ENCODE peak calls at places on chromosomes 6 and 20, in six cellular contexts. One of them, this sample, is unnamed.

GRCh38 chr6:159163901-159164370 is 5.3 kb upstream of the FNDC1 start:
- DNase-seq in neuronal stem cell: no peak
- DNase-seq in H9: no peak
- DNase-seq in mesenchymal stem cell: no peak
- DNase-seq in IMR-90: peak
- DNase-seq in H1: no peak
- DNase-seq in this sample: no peak

GRCh38 chr6:149471801-149472200 is 13.0 kb downstream of the ZC3H12D start:
- DNase-seq in neuronal stem cell: no peak
- DNase-seq in H9: no peak
- DNase-seq in mesenchymal stem cell: no peak
- DNase-seq in IMR-90: no peak
- DNase-seq in H1: no peak
- DNase-seq in this sample: no peak

GRCh38 chr20:31652917-31653385 is 15.2 kb downstream of the COX4I2 start:
- DNase-seq in neuronal stem cell: no peak
- DNase-seq in H9: no peak
- DNase-seq in mesenchymal stem cell: no peak
- DNase-seq in IMR-90: peak
- DNase-seq in H1: no peak
- DNase-seq in this sample: no peak

GRCh38 chr6:156775717-156776116 is 1.5 kb upstream of the ARID1B start:
- DNase-seq in neuronal stem cell: no peak
- DNase-seq in H9: no peak
- DNase-seq in mesenchymal stem cell: no peak
- DNase-seq in IMR-90: no peak
- DNase-seq in H1: no peak
- DNase-seq in this sample: no peak

GRCh38 chr6:165663283-165663735 is 268 bp upstream of the PDE10A start:
- DNase-seq in neuronal stem cell: peak
- DNase-seq in H9: peak
- DNase-seq in mesenchymal stem cell: peak
- DNase-seq in IMR-90: peak
- DNase-seq in H1: peak
- DNase-seq in this sample: peak

GRCh38 chr20:21074605-21075336 is 31.4 kb downstream of the LINC00237 start:
- DNase-seq in neuronal stem cell: no peak
- DNase-seq in H9: no peak
- DNase-seq in mesenchymal stem cell: no peak
- DNase-seq in IMR-90: no peak
- DNase-seq in H1: no peak
- DNase-seq in this sample: no peak

GRCh38 chr6:140956567-140957306 is 1176.0 kb upstream of the GJE1 start:
- DNase-seq in neuronal stem cell: no peak
- DNase-seq in H9: no peak
- DNase-seq in mesenchymal stem cell: peak
- DNase-seq in IMR-90: peak
- DNase-seq in H1: no peak
- DNase-seq in this sample: no peak

GRCh38 chr20:15937179-15937578 is 636.1 kb downstream of the KIF16B start:
- DNase-seq in neuronal stem cell: peak
- DNase-seq in H9: no peak
- DNase-seq in mesenchymal stem cell: no peak
- DNase-seq in IMR-90: no peak
- DNase-seq in H1: no peak
- DNase-seq in this sample: no peak

GRCh38 chr6:32108727-32109113 is 418 bp downstream of the TNXB start:
- DNase-seq in neuronal stem cell: no peak
- DNase-seq in H9: no peak
- DNase-seq in mesenchymal stem cell: no peak
- DNase-seq in IMR-90: no peak
- DNase-seq in H1: no peak
- DNase-seq in this sample: no peak

GRCh38 chr6:134925800-134926199 is 24.1 kb downstream of the ALDH8A1 start:
- DNase-seq in neuronal stem cell: no peak
- DNase-seq in H9: no peak
- DNase-seq in mesenchymal stem cell: no peak
- DNase-seq in IMR-90: peak
- DNase-seq in H1: no peak
- DNase-seq in this sample: no peak

GRCh38 chr6:97282726-97283617 is at the start of gene MMS22L:
- DNase-seq in neuronal stem cell: peak
- DNase-seq in H9: peak
- DNase-seq in mesenchymal stem cell: peak
- DNase-seq in IMR-90: peak
- DNase-seq in H1: peak
- DNase-seq in this sample: peak

GRCh38 chr6:152309648-152310047 is 327.5 kb downstream of the SYNE1 start:
- DNase-seq in neuronal stem cell: no peak
- DNase-seq in H9: peak
- DNase-seq in mesenchymal stem cell: no peak
- DNase-seq in IMR-90: no peak
- DNase-seq in H1: no peak
- DNase-seq in this sample: no peak

GRCh38 chr6:84522135-84522535 is 242.3 kb downstream of the TBX18 start:
- DNase-seq in neuronal stem cell: no peak
- DNase-seq in H9: no peak
- DNase-seq in mesenchymal stem cell: peak
- DNase-seq in IMR-90: peak
- DNase-seq in H1: no peak
- DNase-seq in this sample: no peak

GRCh38 chr6:125859691-125860210 is 69.0 kb downstream of the NCOA7 start:
- DNase-seq in neuronal stem cell: no peak
- DNase-seq in H9: no peak
- DNase-seq in mesenchymal stem cell: peak
- DNase-seq in IMR-90: peak
- DNase-seq in H1: no peak
- DNase-seq in this sample: no peak

GRCh38 chr6:44263357-44264100 is 1.8 kb downstream of the NFKBIE start:
- DNase-seq in neuronal stem cell: no peak
- DNase-seq in H9: no peak
- DNase-seq in mesenchymal stem cell: peak
- DNase-seq in IMR-90: peak
- DNase-seq in H1: no peak
- DNase-seq in this sample: no peak

GRCh38 chr6:96520851-96521115 is 823 bp upstream of the UFL1 start:
- DNase-seq in neuronal stem cell: no peak
- DNase-seq in H9: no peak
- DNase-seq in mesenchymal stem cell: peak
- DNase-seq in IMR-90: no peak
- DNase-seq in H1: no peak
- DNase-seq in this sample: no peak

GRCh38 chr6:123295672-123296071 is 299.6 kb downstream of the CLVS2 start:
- DNase-seq in neuronal stem cell: no peak
- DNase-seq in H9: no peak
- DNase-seq in mesenchymal stem cell: no peak
- DNase-seq in IMR-90: no peak
- DNase-seq in H1: no peak
- DNase-seq in this sample: no peak

GRCh38 chr20:44065401-44066340 is 121.3 kb downstream of the JPH2 start:
- DNase-seq in neuronal stem cell: no peak
- DNase-seq in H9: no peak
- DNase-seq in mesenchymal stem cell: no peak
- DNase-seq in IMR-90: no peak
- DNase-seq in H1: peak
- DNase-seq in this sample: no peak

GRCh38 chr6:130885392-130886192 is 58.4 kb downstream of the SMLR1 start:
- DNase-seq in neuronal stem cell: peak
- DNase-seq in H9: peak
- DNase-seq in mesenchymal stem cell: peak
- DNase-seq in IMR-90: peak
- DNase-seq in H1: peak
- DNase-seq in this sample: peak

GRCh38 chr6:16334671-16335070 is 96.3 kb downstream of the GMPR start:
- DNase-seq in neuronal stem cell: no peak
- DNase-seq in H9: no peak
- DNase-seq in mesenchymal stem cell: peak
- DNase-seq in IMR-90: peak
- DNase-seq in H1: no peak
- DNase-seq in this sample: peak

GRCh38 chr6:38193486-38194281 is 374.2 kb downstream of the ZFAND3 start:
- DNase-seq in neuronal stem cell: no peak
- DNase-seq in H9: no peak
- DNase-seq in mesenchymal stem cell: no peak
- DNase-seq in IMR-90: no peak
- DNase-seq in H1: peak
- DNase-seq in this sample: no peak

GRCh38 chr6:135185483-135185882 is 4.4 kb downstream of the MYB start:
- DNase-seq in neuronal stem cell: no peak
- DNase-seq in H9: no peak
- DNase-seq in mesenchymal stem cell: no peak
- DNase-seq in IMR-90: no peak
- DNase-seq in H1: no peak
- DNase-seq in this sample: no peak

GRCh38 chr20:4166726-4167035 is 151.3 kb upstream of the RNF24 start:
- DNase-seq in neuronal stem cell: no peak
- DNase-seq in H9: no peak
- DNase-seq in mesenchymal stem cell: no peak
- DNase-seq in IMR-90: no peak
- DNase-seq in H1: no peak
- DNase-seq in this sample: no peak

GRCh38 chr6:16764188-16764950 is 3.1 kb upstream of the ATXN1 start:
- DNase-seq in neuronal stem cell: no peak
- DNase-seq in H9: no peak
- DNase-seq in mesenchymal stem cell: peak
- DNase-seq in IMR-90: peak
- DNase-seq in H1: no peak
- DNase-seq in this sample: peak

GRCh38 chr6:85417336-85417735 is 32.5 kb upstream of the NT5E start:
- DNase-seq in neuronal stem cell: no peak
- DNase-seq in H9: no peak
- DNase-seq in mesenchymal stem cell: no peak
- DNase-seq in IMR-90: peak
- DNase-seq in H1: no peak
- DNase-seq in this sample: no peak

GRCh38 chr6:49662877-49663231 is 26.2 kb upstream of the RHAG start:
- DNase-seq in neuronal stem cell: no peak
- DNase-seq in H9: no peak
- DNase-seq in mesenchymal stem cell: peak
- DNase-seq in IMR-90: no peak
- DNase-seq in H1: no peak
- DNase-seq in this sample: no peak

GRCh38 chr20:18314786-18315406 is 26.6 kb downstream of the ZNF133 start:
- DNase-seq in neuronal stem cell: no peak
- DNase-seq in H9: no peak
- DNase-seq in mesenchymal stem cell: peak
- DNase-seq in IMR-90: peak
- DNase-seq in H1: no peak
- DNase-seq in this sample: no peak

GRCh38 chr6:149965191-149966020 is 1.7 kb downstream of the ULBP1 start:
- DNase-seq in neuronal stem cell: no peak
- DNase-seq in H9: no peak
- DNase-seq in mesenchymal stem cell: peak
- DNase-seq in IMR-90: no peak
- DNase-seq in H1: peak
- DNase-seq in this sample: peak

GRCh38 chr6:17269840-17270239 is 11.3 kb upstream of the RBM24 start:
- DNase-seq in neuronal stem cell: no peak
- DNase-seq in H9: no peak
- DNase-seq in mesenchymal stem cell: peak
- DNase-seq in IMR-90: peak
- DNase-seq in H1: no peak
- DNase-seq in this sample: peak

GRCh38 chr6:37021356-37022129 is 16.1 kb downstream of the FGD2 start:
- DNase-seq in neuronal stem cell: no peak
- DNase-seq in H9: peak
- DNase-seq in mesenchymal stem cell: peak
- DNase-seq in IMR-90: peak
- DNase-seq in H1: no peak
- DNase-seq in this sample: peak

GRCh38 chr6:19759117-19759880 is 77.9 kb upstream of the ID4 start:
- DNase-seq in neuronal stem cell: no peak
- DNase-seq in H9: no peak
- DNase-seq in mesenchymal stem cell: peak
- DNase-seq in IMR-90: peak
- DNase-seq in H1: no peak
- DNase-seq in this sample: no peak

GRCh38 chr20:13349240-13349604 is 128.1 kb downstream of the ISM1 start:
- DNase-seq in neuronal stem cell: no peak
- DNase-seq in H9: no peak
- DNase-seq in mesenchymal stem cell: peak
- DNase-seq in IMR-90: peak
- DNase-seq in H1: no peak
- DNase-seq in this sample: no peak
- H2BK15ac ChIP-seq in neuronal stem cell: no peak
- H2BK15ac ChIP-seq in H9: no peak
- H2BK15ac ChIP-seq in mesenchymal stem cell: no peak
- H2BK15ac ChIP-seq in IMR-90: no peak
- H2BK15ac ChIP-seq in H1: no peak
- H2BK15ac ChIP-seq in this sample: no peak

DNA sequence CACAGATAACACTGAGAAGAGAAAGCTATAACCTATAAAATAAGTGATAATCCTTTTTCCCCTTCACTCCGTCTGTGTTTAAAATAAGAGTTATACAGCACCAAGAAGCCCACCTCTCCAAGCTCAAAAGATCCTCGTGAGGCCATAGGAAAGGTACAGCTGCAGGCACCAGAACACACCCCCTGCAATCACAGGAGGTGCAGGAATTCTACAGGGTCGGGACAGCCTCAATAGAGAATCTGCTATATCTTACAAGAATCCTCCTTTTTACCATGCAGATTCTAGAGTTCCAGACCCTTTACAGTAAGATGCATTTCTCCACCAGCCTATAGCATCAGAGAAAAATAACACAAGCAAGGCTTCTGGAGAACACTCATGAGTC is 5.0 kb upstream of the ADGRF1 start:
- DNase-seq in neuronal stem cell: no peak
- DNase-seq in H9: no peak
- DNase-seq in mesenchymal stem cell: no peak
- DNase-seq in IMR-90: no peak
- DNase-seq in H1: no peak
- DNase-seq in this sample: no peak
- H2BK120ac ChIP-seq in neuronal stem cell: no peak
- H2BK120ac ChIP-seq in H9: no peak
- H2BK120ac ChIP-seq in mesenchymal stem cell: peak
- H2BK120ac ChIP-seq in IMR-90: no peak
- H2BK120ac ChIP-seq in H1: no peak
- H2BK120ac ChIP-seq in this sample: no peak

GRCh38 chr20:36950432-36951197 is 893 bp downstream of the SAMHD1 start:
- DNase-seq in neuronal stem cell: peak
- DNase-seq in H9: peak
- DNase-seq in mesenchymal stem cell: peak
- DNase-seq in IMR-90: peak
- DNase-seq in H1: no peak
- DNase-seq in this sample: peak
- H2BK15ac ChIP-seq in neuronal stem cell: no peak
- H2BK15ac ChIP-seq in H9: no peak
- H2BK15ac ChIP-seq in mesenchymal stem cell: no peak
- H2BK15ac ChIP-seq in IMR-90: no peak
- H2BK15ac ChIP-seq in H1: no peak
- H2BK15ac ChIP-seq in this sample: no peak

DNA sequence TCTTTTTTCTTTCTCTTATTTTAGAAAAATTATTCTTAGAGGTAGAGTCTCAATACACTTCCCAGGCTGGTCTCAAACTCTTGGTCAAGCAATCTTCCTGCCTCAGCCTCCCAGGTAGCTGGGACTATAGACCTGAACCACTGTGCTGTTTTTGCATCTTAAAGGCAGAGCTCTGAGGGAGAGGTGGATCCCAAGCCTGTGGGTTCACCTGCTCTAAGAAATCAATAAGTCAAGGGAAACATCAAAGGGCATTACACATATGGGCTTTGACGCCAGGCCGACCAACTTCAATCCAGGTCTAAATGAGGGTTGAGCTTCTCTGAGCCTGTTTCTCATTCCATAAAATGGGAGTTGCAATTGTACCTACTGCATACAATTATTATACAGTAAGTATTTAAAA is 223.9 kb downstream of the LY86 start:
- DNase-seq in neuronal stem cell: no peak
- DNase-seq in H9: no peak
- DNase-seq in mesenchymal stem cell: no peak
- DNase-seq in IMR-90: no peak
- DNase-seq in H1: no peak
- DNase-seq in this sample: no peak
- H2BK120ac ChIP-seq in neuronal stem cell: no peak
- H2BK120ac ChIP-seq in H9: no peak
- H2BK120ac ChIP-seq in mesenchymal stem cell: no peak
- H2BK120ac ChIP-seq in IMR-90: no peak
- H2BK120ac ChIP-seq in H1: no peak
- H2BK120ac ChIP-seq in this sample: no peak